ENCODE peak calls at places on chromosomes 5 and 9, in six cellular contexts. G is Panc1, V is tibial nerve, R is Peyer's patch, H is body of pancreas, Q is keratinocyte. L is an unnamed sample.

GRCh38 chr9:36092509-36093215 is 43.9 kb upstream of the GLIPR2 start:
- DNase-seq in H (no peak), G (no peak), Q (no peak), V (no peak), R (peak; percentile 65), L (no peak)

GRCh38 chr5:94711785-94712184 is 93.3 kb downstream of the SLF1 start:
- DNase-seq in V (no peak), H (no peak), Q (no peak), R (no peak), G (no peak), L (peak; percentile 26)

GRCh38 chr5:97844797-97845196 is 661.8 kb upstream of the RIOK2 start:
- DNase-seq in Q (no peak), R (no peak), G (no peak), H (no peak), V (no peak), L (no peak)

GRCh38 chr5:132260714-132261615 is 3.5 kb downstream of the PDLIM4 start:
- DNase-seq in G (no peak), Q (no peak), V (peak; percentile 75), R (peak; percentile 67), H (peak; percentile 76), L (peak; percentile 46)

GRCh38 chr5:67431191-67431590 is 234.6 kb upstream of the CD180 start:
- DNase-seq in Q (no peak), G (no peak), H (no peak), R (no peak), V (no peak), L (no peak)

GRCh38 chr5:143279698-143280097 is 123.8 kb downstream of the NR3C1 start:
- DNase-seq in R (no peak), G (no peak), V (no peak), Q (no peak), H (no peak), L (no peak)

GRCh38 chr9:6109571-6109970 is 94.1 kb upstream of the RANBP6 start:
- DNase-seq in G (no peak), H (no peak), R (no peak), Q (no peak), V (no peak), L (no peak)

GRCh38 chr9:71177901-71178300 is 56.5 kb upstream of the TRPM3 start:
- DNase-seq in V (no peak), G (no peak), R (no peak), H (no peak), Q (no peak), L (no peak)

GRCh38 chr9:136511670-136512592 is 29.1 kb upstream of the SEC16A start:
- DNase-seq in H (no peak), G (no peak), R (no peak), V (peak; percentile 37), Q (no peak), L (no peak)

GRCh38 chr5:83844320-83845068 is 123.8 kb upstream of the HAPLN1 start:
- DNase-seq in Q (no peak), G (no peak), R (no peak), H (no peak), V (no peak), L (no peak)

GRCh38 chr5:97425511-97425910 is 242.5 kb upstream of the RIOK2 start:
- DNase-seq in V (no peak), H (no peak), R (no peak), Q (no peak), G (no peak), L (no peak)

GRCh38 chr5:147530801-147531389 is 21.0 kb upstream of the DPYSL3 start:
- DNase-seq in R (no peak), H (no peak), G (no peak), V (no peak), Q (peak; percentile 48), L (no peak)

GRCh38 chr9:6080154-6080716 is 64.8 kb upstream of the RANBP6 start:
- DNase-seq in H (peak; percentile 92), V (peak; percentile 68), R (peak; percentile 92), G (no peak), Q (peak; percentile 74), L (peak; percentile 68)

GRCh38 chr9:15927131-15927530 is 374.3 kb downstream of the CCDC171 start:
- DNase-seq in R (no peak), Q (no peak), H (no peak), G (no peak), V (no peak), L (no peak)

GRCh38 chr5:44952376-44952775 is 143.6 kb downstream of the MRPS30 start:
- DNase-seq in Q (no peak), R (no peak), V (no peak), H (no peak), G (no peak), L (no peak)

GRCh38 chr5:66164044-66164790 is 20.1 kb downstream of the SREK1 start:
- DNase-seq in H (no peak), Q (no peak), V (no peak), G (no peak), R (no peak), L (peak; percentile 63)

GRCh38 chr9:83472221-83472665 is 66.0 kb downstream of the FRMD3 start:
- DNase-seq in H (no peak), G (no peak), V (no peak), Q (no peak), R (peak; percentile 74), L (peak; percentile 4)

GRCh38 chr5:157175071-157175612 is 5.5 kb upstream of the ITK start:
- DNase-seq in H (no peak), G (no peak), V (no peak), R (no peak), Q (no peak), L (no peak)

GRCh38 chr5:6704361-6704851 is 8.8 kb upstream of the TENT4A start:
- DNase-seq in V (peak; percentile 22), R (no peak), Q (peak; percentile 17), G (peak; percentile 36), H (peak; percentile 58), L (peak; percentile 80)

GRCh38 chr9:134936021-134936761 is 18.5 kb upstream of the FCN1 start:
- DNase-seq in Q (no peak), H (no peak), R (no peak), G (no peak), V (no peak), L (no peak)

GRCh38 chr9:93071464-93071863 is 13.0 kb downstream of the SUSD3 start:
- DNase-seq in Q (no peak), G (no peak), H (no peak), R (no peak), V (no peak), L (no peak)

GRCh38 chr5:15746833-15747232 is 246.9 kb downstream of the FBXL7 start:
- DNase-seq in Q (no peak), H (no peak), G (no peak), R (no peak), V (no peak), L (no peak)

GRCh38 chr5:14268236-14268701 is 125.1 kb downstream of the TRIO start:
- DNase-seq in V (no peak), R (no peak), H (no peak), Q (peak; percentile 93), G (peak; percentile 98), L (peak; percentile 75)

GRCh38 chr5:79086116-79086515 is 16.5 kb downstream of the BHMT2 start:
- DNase-seq in G (no peak), R (no peak), H (no peak), Q (no peak), V (no peak), L (no peak)

GRCh38 chr5:19771174-19771835 is 216.7 kb downstream of the CDH18 start:
- DNase-seq in G (no peak), V (no peak), H (no peak), Q (no peak), R (no peak), L (no peak)

GRCh38 chr9:109709881-109710280 is 70.1 kb upstream of the PALM2AKAP2 start:
- DNase-seq in R (no peak), Q (no peak), G (no peak), V (no peak), H (no peak), L (no peak)

GRCh38 chr5:147483961-147484707 is 25.7 kb downstream of the DPYSL3 start:
- DNase-seq in R (peak; percentile 66), Q (no peak), G (no peak), H (peak; percentile 20), V (peak; percentile 77), L (peak; percentile 98)

GRCh38 chr5:73158313-73158712 is 14.7 kb upstream of the TMEM174 start:
- DNase-seq in V (no peak), R (no peak), G (no peak), H (no peak), Q (no peak), L (no peak)

DNA sequence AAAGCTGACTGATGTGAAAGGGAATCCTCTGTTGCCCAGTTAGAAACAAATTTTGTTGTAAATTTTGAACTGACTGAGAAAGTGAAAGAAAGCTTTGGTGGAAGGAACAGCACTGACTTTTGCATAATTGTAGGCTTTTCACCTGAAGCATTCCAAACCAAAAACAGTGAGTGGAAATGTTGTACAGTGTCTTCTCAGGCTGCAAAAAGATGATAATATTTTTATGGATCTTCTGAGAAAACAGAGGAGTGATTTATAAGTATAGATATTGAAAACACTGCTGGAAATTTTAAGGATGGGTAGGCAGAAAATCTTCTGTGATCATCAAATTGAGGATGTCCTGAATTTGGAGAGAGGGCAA is 40.0 kb downstream of the LURAP1L start:
- DNase-seq in H (no peak), G (no peak), Q (no peak), V (no peak), R (no peak), L (no peak)
- H3K4me3 ChIP-seq in H (no peak overlapping the region), G (no peak overlapping the region), Q (peak overlapping the region; percentile 27), V (no peak overlapping the region), R (peak overlapping the region; percentile 19), L (no peak overlapping the region)

GRCh38 chr5:74903165-74903787 is 37.1 kb upstream of the FAM169A start:
- DNase-seq in H (peak; percentile 64), R (peak; percentile 80), V (no peak), G (no peak), Q (peak; percentile 50), L (no peak)
- TF ChIP-seq CTCF in H (peak; percentile 56), R (peak; percentile 71), V (peak; percentile 32), G (peak; percentile 84), Q (peak; percentile 90), L (peak; percentile 53)

GRCh38 chr5:172405226-172405625 is 49.1 kb downstream of the SH3PXD2B start:
- DNase-seq in V (no peak), H (no peak), G (no peak), R (no peak), Q (no peak), L (no peak)
- H3K36me3 ChIP-seq in V (peaks cover 6% of the 10 kb centered on the region), H (no peaks in the 10 kb centered on the region), G (no peaks in the 10 kb centered on the region), R (no peaks in the 10 kb centered on the region), Q (peaks cover 5% of the 10 kb centered on the region), L (peaks cover 4% of the 10 kb centered on the region)

GRCh38 chr5:27403248-27403882 is 365.0 kb upstream of the CDH9 start:
- DNase-seq in V (no peak), H (no peak), G (peak; percentile 18), R (no peak), Q (no peak), L (no peak)

GRCh38 chr5:27406020-27406419 is 367.6 kb upstream of the CDH9 start:
- DNase-seq in G (no peak), H (no peak), V (no peak), R (no peak), Q (no peak), L (no peak)

GRCh38 chr5:27396998-27397397 is 358.6 kb upstream of the CDH9 start:
- DNase-seq in V (no peak), R (no peak), G (no peak), H (no peak), Q (no peak), L (no peak)

DNA sequence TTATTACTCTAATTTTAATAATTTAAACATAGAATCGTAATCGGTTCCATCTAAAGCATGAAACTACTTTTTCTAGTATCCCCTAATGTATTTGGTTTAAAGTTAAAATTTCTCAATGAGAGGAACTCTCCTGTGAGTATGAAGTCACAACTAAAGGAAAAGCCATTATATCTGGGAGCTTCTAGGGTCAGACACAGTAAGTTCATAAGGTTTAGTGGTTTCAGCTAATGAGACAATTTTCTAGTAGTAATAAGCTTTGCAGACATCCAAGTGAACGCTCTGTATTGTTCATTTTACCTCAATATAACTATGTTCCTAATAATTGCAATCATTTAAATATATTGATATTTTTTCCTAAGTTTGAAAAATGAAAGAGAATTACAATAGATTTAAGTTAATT is 364.4 kb upstream of the CDH9 start:
- DNase-seq in Q (no peak), R (no peak), V (no peak), H (no peak), G (no peak), L (no peak)
- H3K4me3 ChIP-seq in Q (no peak overlapping the region), R (no peak overlapping the region), V (no peak overlapping the region), H (no peak overlapping the region), G (peak overlapping the region; percentile 42), L (no peak overlapping the region)